ENCODE peak calls at places on chromosomes 16 and 17, in four cellular contexts. V is mesendoderm, L is HCT116, S is tibial artery. A is an unnamed sample. For H3K4me1, the result is how much of the 10 kb centered on the place peaks cover.

GRCh38 chr16:57649846-57650245 is 18.3 kb upstream of the ADGRG3 start:
- DNase-seq in V (no peak), L (no peak), S (no peak), A (no peak)

GRCh38 chr16:88686062-88686438 is 257 bp downstream of the SNAI3 start:
- DNase-seq in V (no peak), L (no peak), S (no peak), A (no peak)

GRCh38 chr17:4548721-4549531 is 6.3 kb downstream of the MYBBP1A start:
- DNase-seq in V (peak), L (no peak), S (no peak), A (no peak)

GRCh38 chr17:58324409-58325288 is 3.9 kb downstream of the TSPOAP1 start:
- DNase-seq in V (peak), L (no peak), S (no peak), A (peak)

GRCh38 chr17:57255776-57256681 is at the start of gene MSI2:
- DNase-seq in V (peak), L (peak), S (peak), A (peak)

GRCh38 chr17:39082482-39082881 is 69.0 kb downstream of the PLXDC1 start:
- DNase-seq in V (no peak), L (no peak), S (no peak), A (no peak)

GRCh38 chr17:77424585-77425344 is 284.0 kb downstream of the SEC14L1 start:
- DNase-seq in V (no peak), L (no peak), S (peak), A (peak)

GRCh38 chr16:49659356-49659755 is 196.6 kb downstream of the ZNF423 start:
- DNase-seq in V (no peak), L (no peak), S (no peak), A (no peak)

GRCh38 chr17:48487221-48487620 is 43.6 kb downstream of the HOXB1 start:
- DNase-seq in V (no peak), L (no peak), S (no peak), A (no peak)

GRCh38 chr17:58741121-58741625 is 14.5 kb upstream of the PPM1E start:
- DNase-seq in V (peak), L (peak), S (no peak), A (no peak)

GRCh38 chr17:80970044-80970761 is 21.4 kb upstream of the CHMP6 start:
- DNase-seq in V (peak), L (no peak), S (no peak), A (peak)

GRCh38 chr16:1681032-1681431 is 3.0 kb downstream of the JPT2 start:
- DNase-seq in V (no peak), L (no peak), S (no peak), A (no peak)

GRCh38 chr17:17082878-17083277 is 40.6 kb downstream of the MPRIP start:
- DNase-seq in V (no peak), L (no peak), S (no peak), A (no peak)

GRCh38 chr16:74868501-74868900 is 93.9 kb upstream of the FA2H start:
- DNase-seq in V (no peak), L (no peak), S (no peak), A (no peak)

GRCh38 chr16:30656974-30657865 is 1.0 kb upstream of the FBRS start:
- DNase-seq in V (no peak), L (no peak), S (no peak), A (no peak)

GRCh38 chr16:24626251-24626650 is 86.9 kb downstream of the RBBP6 start:
- DNase-seq in V (no peak), L (no peak), S (no peak), A (no peak)

DNA sequence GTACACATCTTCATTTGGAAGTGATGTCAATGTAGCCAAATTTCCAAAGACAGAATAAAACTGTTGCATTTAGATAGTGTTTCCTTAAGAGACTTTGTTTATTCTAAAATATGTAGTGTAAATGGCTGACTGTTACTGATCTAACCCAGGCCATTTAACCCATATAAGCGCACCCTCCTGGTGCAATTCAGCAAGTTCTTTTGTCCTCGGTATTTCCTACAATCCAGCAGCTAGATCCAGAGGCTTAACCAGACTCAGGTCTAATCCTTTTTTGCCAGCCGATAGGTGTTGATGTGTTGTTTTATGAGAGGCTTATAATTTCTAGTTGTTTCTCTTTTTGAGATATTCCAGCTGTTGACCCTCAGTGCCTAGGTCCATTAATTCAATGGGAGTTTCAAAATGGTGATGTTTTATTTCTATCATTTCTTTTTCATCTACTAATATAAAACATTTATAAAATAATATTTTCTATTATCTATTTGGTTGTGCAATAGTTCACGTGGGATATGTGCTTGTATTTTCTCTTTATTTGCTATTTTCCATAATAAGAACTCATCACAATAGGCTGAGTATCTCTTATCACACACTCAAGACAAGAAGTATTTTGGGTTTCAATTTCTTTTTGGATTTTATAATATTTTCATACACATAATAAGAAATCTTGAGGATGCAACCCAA is 14.5 kb downstream of the ABCA9 start:
- DNase-seq in V (peak), L (no peak), S (no peak), A (no peak)
- H3K27ac ChIP-seq in V (no peak), L (no peak), S (no peak), A (no peak)

DNA sequence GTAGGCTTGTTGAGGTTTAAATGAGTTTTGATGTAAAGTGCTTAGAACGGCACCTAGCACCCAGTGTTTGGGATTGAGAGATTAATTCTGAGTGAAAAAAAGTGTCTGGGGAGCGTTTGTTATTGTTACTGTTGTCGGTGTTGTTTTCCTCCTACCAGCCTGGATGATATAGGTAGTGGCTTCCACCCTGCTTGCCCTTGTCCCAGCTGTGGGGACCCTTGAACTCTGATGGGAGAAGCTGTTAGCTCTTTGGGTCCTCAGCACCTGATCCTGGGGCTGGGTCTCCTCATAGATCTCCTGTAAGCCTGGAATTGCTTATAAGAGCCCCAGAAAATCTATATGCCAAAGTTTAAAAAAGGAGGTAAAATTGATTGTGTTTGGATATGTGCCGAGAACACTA is 4.9 kb downstream of the FMNL1 start:
- DNase-seq in V (no peak), L (no peak), S (no peak), A (no peak)
- H3K4me1 ChIP-seq in V (under half), L (under half), S (under half), A (half or more)

DNA sequence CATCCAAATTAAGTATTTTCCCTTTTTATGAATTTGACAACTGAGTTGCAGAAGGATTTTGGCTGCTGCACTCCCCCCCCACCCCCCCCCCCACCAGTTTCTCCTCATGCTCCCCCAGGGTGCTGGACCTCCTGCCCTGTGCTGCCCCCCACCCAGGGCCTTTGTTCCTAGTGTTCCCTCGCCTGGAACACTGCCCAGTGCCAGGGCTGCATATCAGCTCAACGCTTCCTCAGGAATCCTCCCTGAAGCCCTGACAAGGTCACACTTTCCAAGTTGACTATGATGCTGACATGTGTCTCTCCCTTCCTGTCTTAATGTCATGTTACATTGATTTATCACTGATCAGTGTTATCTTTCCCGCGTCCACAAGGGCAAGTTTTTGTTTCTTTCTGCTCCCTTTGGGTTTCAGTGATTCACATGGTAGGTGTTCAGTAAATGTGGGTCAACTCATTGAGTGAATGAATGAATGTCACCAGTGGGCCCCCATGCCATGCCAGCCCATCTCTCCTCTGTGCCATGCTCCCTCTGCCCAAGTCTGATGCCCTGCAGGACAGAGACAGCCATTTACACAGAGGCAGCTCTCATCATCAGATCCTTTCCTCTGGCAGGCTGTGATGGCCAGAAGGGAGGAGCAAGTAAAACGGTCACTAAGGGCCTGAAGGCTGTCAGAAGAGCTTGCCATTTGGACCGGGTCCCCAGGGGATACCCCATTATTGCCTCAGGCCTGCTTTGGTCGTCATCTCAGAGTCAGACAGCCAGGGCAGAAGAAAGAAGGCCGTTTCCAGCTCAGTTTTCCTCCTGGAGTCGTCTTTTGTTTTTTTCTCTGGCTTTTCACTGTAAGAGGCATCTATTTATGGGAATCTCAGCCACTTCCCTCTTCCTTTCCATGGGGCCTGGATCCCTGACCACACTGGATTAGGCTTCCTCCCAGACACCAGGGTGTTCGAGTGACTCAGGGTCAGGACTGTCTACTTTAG is 386.2 kb downstream of the SNX29 start:
- DNase-seq in V (no peak), L (no peak), S (peak), A (peak)
- H3K27ac ChIP-seq in V (no peak), L (no peak), S (peak), A (peak)

DNA sequence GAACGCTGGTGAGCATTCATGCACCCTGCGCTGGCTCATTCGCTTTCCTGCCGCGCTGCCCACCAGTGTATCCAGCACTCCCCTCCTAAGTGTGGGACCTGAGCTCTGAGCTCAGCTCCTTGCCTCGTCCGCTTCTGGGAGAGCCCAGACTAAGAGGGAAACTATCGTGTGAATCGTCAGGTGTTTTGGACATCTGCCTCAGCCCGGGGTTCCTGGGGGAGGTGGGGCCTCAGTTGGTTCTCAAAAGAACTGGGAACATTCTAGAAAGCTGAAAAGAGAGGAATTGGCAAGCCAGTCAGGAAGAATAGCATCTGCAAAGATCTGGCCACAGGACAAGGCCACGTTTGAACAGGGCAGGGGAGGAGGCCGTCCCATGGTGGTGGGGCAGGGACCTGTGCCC is 205.4 kb upstream of the CIBAR2 start:
- DNase-seq in V (no peak), L (no peak), S (no peak), A (no peak)
- H3K4me1 ChIP-seq in V (under half), L (under half), S (under half), A (under half)

GRCh38 chr16:53518550-53519416 is 15.8 kb upstream of the AKTIP start:
- DNase-seq in V (no peak), L (no peak), S (no peak), A (peak)

GRCh38 chr16:53517851-53518250 is 14.8 kb upstream of the AKTIP start:
- DNase-seq in V (no peak), L (no peak), S (no peak), A (no peak)

GRCh38 chr16:53523126-53523804 is 20.3 kb upstream of the AKTIP start:
- DNase-seq in V (no peak), L (no peak), S (no peak), A (no peak)

GRCh38 chr16:53515811-53516210 is 12.8 kb upstream of the AKTIP start:
- DNase-seq in V (no peak), L (no peak), S (no peak), A (no peak)

DNA sequence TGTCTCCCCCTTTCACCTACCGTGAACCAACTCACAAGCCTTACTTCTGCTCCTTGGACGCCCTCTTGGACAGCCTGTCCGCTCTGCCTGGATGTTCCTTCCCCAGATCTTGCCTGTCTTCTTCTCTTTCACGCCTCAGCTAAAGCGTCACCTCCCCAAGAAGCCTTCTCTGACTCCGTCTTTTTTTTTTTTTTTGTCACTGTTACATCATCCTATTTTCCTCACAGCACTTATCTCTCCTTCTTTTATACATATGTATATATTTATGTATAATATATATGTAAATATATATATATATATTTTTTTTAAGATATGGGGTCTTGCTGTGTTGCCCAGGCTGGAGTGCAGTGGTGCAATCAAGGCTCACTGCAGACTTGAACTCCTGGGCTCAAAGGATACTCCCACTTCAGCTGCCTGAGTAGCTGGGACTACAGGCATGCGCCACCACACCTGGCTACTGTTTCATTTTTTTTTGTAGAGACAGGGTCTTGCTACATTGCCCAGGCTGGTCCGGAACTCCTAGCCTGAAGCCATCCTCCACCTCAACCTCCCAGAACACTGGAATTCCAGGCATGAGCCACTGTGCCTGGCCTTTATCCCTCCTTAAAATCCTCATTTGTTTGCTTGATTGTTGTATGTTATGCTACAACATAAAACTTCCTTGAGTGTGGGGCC is 16.5 kb upstream of the AKTIP start:
- DNase-seq in V (no peak), L (no peak), S (no peak), A (no peak)
- H3K27ac ChIP-seq in V (no peak), L (no peak), S (no peak), A (peak)

A was measured in heart left ventricle.